ENCODE peak calls at places on chromosome 16, in five cellular contexts. F is HEK293T, I is GM12878, A is HepG2, O is SK-N-SH. S is an unnamed sample.

GRCh38 chr16:35506898-35507194 is 2047.4 kb downstream of the TP53TG3F start:
- DNase-seq in F (no peak), I (no peak), A (no peak), O (peak; percentile 63), S (no peak)

GRCh38 chr16:51050379-51050710 is 100.7 kb downstream of the SALL1 start:
- DNase-seq in F (no peak), I (no peak), A (peak; percentile 35), O (no peak), S (no peak)

GRCh38 chr16:68902376-68903345 is 59.3 kb downstream of the TANGO6 start:
- DNase-seq in F (peak; percentile 49), I (no peak), A (peak; percentile 63), O (peak; percentile 55), S (peak; percentile 43)

GRCh38 chr16:48537275-48537674 is 72.7 kb downstream of the N4BP1 start:
- DNase-seq in F (no peak), I (no peak), A (no peak), O (no peak), S (no peak)

GRCh38 chr16:66366433-66367299 is at the start of gene CDH5:
- DNase-seq in F (no peak), I (no peak), A (no peak), O (peak; percentile 47), S (no peak)

GRCh38 chr16:50646345-50646744 is 34.8 kb downstream of the SNX20 start:
- DNase-seq in F (no peak), I (no peak), A (no peak), O (no peak), S (no peak)

GRCh38 chr16:4689091-4689671 is 4.2 kb upstream of the NUDT16L1 start:
- DNase-seq in F (no peak), I (no peak), A (no peak), O (no peak), S (no peak)

GRCh38 chr16:19284207-19284606 is 1.3 kb upstream of the CLEC19A start:
- DNase-seq in F (no peak), I (no peak), A (no peak), O (no peak), S (no peak)

GRCh38 chr16:3781421-3781820 is 64.1 kb upstream of the TRAP1 start:
- DNase-seq in F (no peak), I (no peak), A (no peak), O (no peak), S (no peak)

GRCh38 chr16:88613-89012 is 10.6 kb downstream of the MPG start:
- DNase-seq in F (no peak), I (no peak), A (no peak), O (no peak), S (no peak)

GRCh38 chr16:89197033-89197632 is 3.2 kb downstream of the SLC22A31 start:
- DNase-seq in F (no peak), I (no peak), A (no peak), O (peak; percentile 21), S (no peak)

GRCh38 chr16:71966932-71967331 is 33.3 kb downstream of the PKD1L3 start:
- DNase-seq in F (no peak), I (no peak), A (no peak), O (no peak), S (no peak)

GRCh38 chr16:71723537-71724319 is 773 bp downstream of the PHLPP2 start:
- DNase-seq in F (peak; percentile 86), I (no peak), A (peak; percentile 49), O (peak; percentile 97), S (peak; percentile 96)

GRCh38 chr16:12898556-12898955 is 2.8 kb upstream of the SHISA9 start:
- DNase-seq in F (no peak), I (no peak), A (no peak), O (no peak), S (no peak)

GRCh38 chr16:397736-398332 is 835 bp downstream of the NME4 start:
- DNase-seq in F (peak; percentile 49), I (no peak), A (peak; percentile 74), O (peak; percentile 81), S (peak; percentile 74)

GRCh38 chr16:68328151-68328859 is 17.5 kb downstream of the PRMT7 start:
- DNase-seq in F (peak; percentile 90), I (peak; percentile 57), A (peak; percentile 88), O (peak; percentile 86), S (peak; percentile 82)

GRCh38 chr16:24776486-24777220 is 47.2 kb downstream of the TNRC6A start:
- DNase-seq in F (no peak), I (no peak), A (no peak), O (peak; percentile 47), S (no peak)

GRCh38 chr16:66539628-66540469 is 10.1 kb downstream of the TK2 start:
- DNase-seq in F (no peak), I (no peak), A (no peak), O (no peak), S (no peak)

GRCh38 chr16:75695708-75696107 is 5.6 kb downstream of the DUXB start:
- DNase-seq in F (peak; percentile 15), I (no peak), A (peak; percentile 46), O (peak; percentile 35), S (peak; percentile 55)

DNA sequence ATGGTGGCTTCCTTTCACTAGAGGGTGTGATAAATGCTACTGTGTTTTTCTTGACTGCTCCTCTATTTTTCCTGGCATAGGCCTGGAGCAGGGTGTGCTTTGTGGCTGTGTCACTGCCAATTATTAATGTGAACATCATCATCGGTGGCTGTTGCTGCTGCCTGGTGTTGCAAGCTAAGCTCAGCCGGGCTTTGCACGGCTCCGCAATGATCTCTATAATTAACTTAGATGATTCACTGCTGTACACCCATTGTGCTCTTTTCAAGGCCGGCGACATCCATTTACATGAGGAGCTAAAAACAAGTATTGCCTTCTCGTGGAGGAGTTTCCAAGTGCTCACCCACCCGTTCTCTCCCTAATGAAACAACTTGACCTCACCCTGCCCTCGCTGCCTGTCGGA is 160.1 kb upstream of the IRX3 start:
- DNase-seq in F (no peak), I (no peak), A (no peak), O (no peak), S (no peak)
- TF ChIP-seq FOXM1 in F (no peak), I (no peak), A (no peak), O (no peak), S (no peak)

GRCh38 chr16:85611455-85612190 is 1.5 kb upstream of the GSE1 start:
- DNase-seq in F (peak; percentile 66), I (no peak), A (peak; percentile 67), O (peak; percentile 89), S (peak; percentile 75)
- TF ChIP-seq FOXM1 in F (no peak), I (no peak), A (peak; percentile 13), O (no peak), S (no peak)

GRCh38 chr16:77920984-77921383 is 101.4 kb upstream of the CLEC3A start:
- DNase-seq in F (no peak), I (no peak), A (no peak), O (no peak), S (no peak)

GRCh38 chr16:77916111-77916510 is 106.2 kb upstream of the CLEC3A start:
- DNase-seq in F (no peak), I (no peak), A (no peak), O (no peak), S (no peak)

GRCh38 chr16:77919761-77920415 is 102.5 kb upstream of the CLEC3A start:
- DNase-seq in F (no peak), I (no peak), A (no peak), O (no peak), S (no peak)

GRCh38 chr16:77922355-77922754 is 100.0 kb upstream of the CLEC3A start:
- DNase-seq in F (no peak), I (no peak), A (no peak), O (no peak), S (no peak)

DNA sequence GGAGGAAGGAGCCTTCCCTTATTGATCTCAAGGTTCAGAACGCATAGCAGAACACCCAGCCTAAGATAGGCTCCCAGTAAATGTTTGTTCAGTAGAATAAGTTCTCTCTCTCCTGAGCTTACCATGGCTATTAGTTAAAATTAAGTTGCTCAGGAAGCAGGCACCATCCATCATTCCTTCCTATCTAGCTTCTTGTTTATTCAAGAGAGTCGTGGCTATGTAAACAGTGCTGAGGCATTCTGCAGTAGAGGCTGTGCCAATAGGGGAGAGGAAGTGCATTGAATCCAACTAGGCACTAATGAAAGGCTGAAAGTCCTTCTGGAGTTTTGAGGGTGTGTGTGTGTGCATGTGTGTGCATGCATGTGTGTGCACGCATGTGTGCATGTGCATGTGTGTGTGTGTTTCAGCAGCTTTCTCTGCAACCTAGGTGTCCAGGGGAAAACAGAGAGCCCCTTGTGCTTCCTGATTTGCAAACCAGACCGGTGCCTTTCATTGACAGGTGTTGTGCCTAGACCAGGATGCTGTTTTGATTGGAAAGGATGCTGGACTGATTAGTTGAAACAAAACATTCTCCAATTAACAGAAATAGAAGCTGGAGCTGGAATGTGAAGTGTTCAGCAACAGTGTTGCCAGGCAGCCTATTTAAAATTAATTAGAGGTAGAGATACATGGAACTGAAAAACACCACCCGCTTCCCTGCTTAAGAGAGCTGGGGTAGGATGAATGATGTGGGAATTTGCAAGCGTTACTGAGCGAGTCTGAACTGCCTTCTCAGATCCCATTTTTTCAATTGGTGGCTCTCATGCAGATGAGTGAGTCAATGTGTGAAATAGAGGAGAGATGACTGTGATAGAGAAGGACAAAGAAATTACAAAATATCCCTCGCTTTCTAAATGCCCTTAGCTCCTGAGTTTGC is 103.3 kb upstream of the CLEC3A start:
- DNase-seq in F (no peak), I (no peak), A (peak; percentile 24), O (no peak), S (no peak)
- TF ChIP-seq FOXM1 in F (no peak), I (no peak), A (no peak), O (no peak), S (no peak)

DNA sequence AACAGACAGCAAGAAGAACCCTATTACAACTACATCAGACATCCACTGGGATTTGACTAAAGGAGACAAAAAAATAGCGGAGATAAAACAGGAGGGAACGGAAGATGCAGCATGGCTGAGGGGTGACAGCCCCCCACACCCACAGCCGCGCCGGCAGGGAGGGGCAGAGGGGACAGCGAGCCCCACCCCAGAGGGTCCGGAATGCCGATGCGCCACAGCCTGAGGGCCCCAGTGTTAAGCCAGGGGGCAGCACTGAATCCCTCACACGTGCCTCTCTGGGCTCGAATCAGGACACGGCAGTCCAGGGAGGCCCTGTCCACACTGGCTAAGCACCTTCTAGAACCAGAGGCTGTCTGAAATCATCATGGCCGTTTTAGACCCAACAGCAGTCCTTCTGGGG is 18.8 kb downstream of the MAP1LC3B start:
- DNase-seq in F (no peak), I (no peak), A (no peak), O (no peak), S (no peak)
- TF ChIP-seq FOXM1 in F (no peak), I (no peak), A (no peak), O (no peak), S (no peak)

GRCh38 chr16:79658301-79659001 is 57.9 kb upstream of the MAF start:
- DNase-seq in F (no peak), I (no peak), A (peak; percentile 22), O (no peak), S (peak; percentile 25)
- TF ChIP-seq FOXM1 in F (no peak), I (no peak), A (no peak), O (no peak), S (no peak)